ENCODE peak calls at places on chromosomes 11 and 22, in five cellular contexts. J is K562, Y is neural progenitor cell, E is cardiac muscle cell, U is Peyer's patch. A is an unnamed sample.

GRCh38 chr11:129680907-129681306 is 134.7 kb upstream of the TMEM45B start:
- DNase-seq in J (no peak), Y (no peak), E (no peak), U (no peak), A (no peak)

GRCh38 chr11:110606415-110606814 is 105.8 kb downstream of the ARHGAP20 start:
- DNase-seq in J (no peak), Y (peak; percentile 45), E (no peak), U (no peak), A (no peak)

GRCh38 chr11:115616941-115617340 is 112.7 kb upstream of the CADM1 start:
- DNase-seq in J (no peak), Y (no peak), E (peak; percentile 53), U (no peak), A (no peak)

GRCh38 chr22:46432164-46433068 is 96.9 kb downstream of the TRMU start:
- DNase-seq in J (no peak), Y (no peak), E (no peak), U (no peak), A (no peak)

GRCh38 chr11:73761403-73761945 is 600 bp upstream of the RAB6A start:
- DNase-seq in J (no peak), Y (no peak), E (no peak), U (no peak), A (no peak)

GRCh38 chr11:15965562-15966250 is 390.6 kb downstream of the SOX6 start:
- DNase-seq in J (no peak), Y (no peak), E (no peak), U (no peak), A (no peak)

GRCh38 chr11:66081505-66081904 is 11.4 kb downstream of the PACS1 start:
- DNase-seq in J (no peak), Y (no peak), E (peak; percentile 33), U (no peak), A (no peak)

GRCh38 chr11:88171982-88172381 is 3.3 kb downstream of the RAB38 start:
- DNase-seq in J (no peak), Y (no peak), E (no peak), U (no peak), A (no peak)

GRCh38 chr11:68889948-68890446 is 13.6 kb downstream of the MRPL21 start:
- DNase-seq in J (peak; percentile 57), Y (peak; percentile 71), E (peak; percentile 80), U (no peak), A (peak; percentile 59)

GRCh38 chr11:105862736-105863367 is 159.2 kb downstream of the MSANTD4 start:
- DNase-seq in J (no peak), Y (peak; percentile 61), E (peak; percentile 70), U (no peak), A (no peak)

GRCh38 chr11:129308241-129308865 is 67.3 kb upstream of the BARX2 start:
- DNase-seq in J (no peak), Y (no peak), E (no peak), U (no peak), A (no peak)

GRCh38 chr11:67610302-67610868 is 3.6 kb downstream of the NDUFV1 start:
- DNase-seq in J (no peak), Y (no peak), E (no peak), U (no peak), A (no peak)

GRCh38 chr11:61725632-61726280 is 26.7 kb upstream of the MYRF start:
- DNase-seq in J (no peak), Y (no peak), E (peak; percentile 18), U (no peak), A (no peak)

GRCh38 chr11:61542024-61542461 is 33.5 kb downstream of the LRRC10B start:
- DNase-seq in J (no peak), Y (no peak), E (no peak), U (no peak), A (no peak)

GRCh38 chr11:88807349-88807748 is 258.4 kb downstream of the GRM5 start:
- DNase-seq in J (no peak), Y (no peak), E (no peak), U (no peak), A (no peak)

GRCh38 chr11:16605971-16606783 is 132.3 kb upstream of the C11orf58 start:
- DNase-seq in J (peak; percentile 76), Y (peak; percentile 92), E (peak; percentile 94), U (peak; percentile 93), A (peak; percentile 83)

GRCh38 chr11:26983645-26984044 is 10.3 kb upstream of the FIBIN start:
- DNase-seq in J (no peak), Y (peak; percentile 70), E (no peak), U (no peak), A (no peak)

GRCh38 chr11:23112987-23113886 is 253.0 kb upstream of the CCDC179 start:
- DNase-seq in J (no peak), Y (peak; percentile 59), E (peak; percentile 57), U (peak; percentile 56), A (peak; percentile 38)

GRCh38 chr11:73240190-73240781 is 22.2 kb downstream of the P2RY2 start:
- DNase-seq in J (no peak), Y (peak; percentile 48), E (peak; percentile 81), U (peak; percentile 42), A (no peak)

GRCh38 chr22:44049369-44050231 is 25.5 kb downstream of the PARVB start:
- DNase-seq in J (no peak), Y (no peak), E (no peak), U (no peak), A (no peak)

GRCh38 chr11:60265373-60266214 is 14.9 kb upstream of the MS4A4A start:
- DNase-seq in J (peak; percentile 53), Y (peak; percentile 43), E (peak; percentile 45), U (no peak), A (peak; percentile 62)

GRCh38 chr22:19052941-19053551 is 69.2 kb downstream of the DGCR2 start:
- DNase-seq in J (no peak), Y (no peak), E (no peak), U (no peak), A (no peak)

GRCh38 chr22:30882181-30882771 is 86.3 kb downstream of the MORC2 start:
- DNase-seq in J (no peak), Y (no peak), E (no peak), U (peak; percentile 44), A (no peak)

GRCh38 chr11:134272381-134273316 is 3.5 kb upstream of the GLB1L3 start:
- DNase-seq in J (peak; percentile 26), Y (peak; percentile 42), E (peak; percentile 76), U (no peak), A (peak; percentile 75)

GRCh38 chr11:82989628-82990404 is 81.9 kb downstream of the RAB30 start:
- DNase-seq in J (no peak), Y (peak; percentile 70), E (no peak), U (no peak), A (no peak)

GRCh38 chr11:73746701-73747100 is 14.2 kb downstream of the RAB6A start:
- DNase-seq in J (no peak), Y (no peak), E (no peak), U (no peak), A (no peak)

GRCh38 chr11:120590472-120590871 is 78.9 kb downstream of the GRIK4 start:
- DNase-seq in J (no peak), Y (no peak), E (no peak), U (no peak), A (no peak)

GRCh38 chr11:35946766-35947165 is 2.9 kb downstream of the LDLRAD3 start:
- DNase-seq in J (no peak), Y (no peak), E (no peak), U (no peak), A (no peak)
- H3K4me1 ChIP-seq in J (peaks cover 5% of the 10 kb centered on the region), Y (peaks cover 58% of the 10 kb centered on the region), E (no peaks in the 10 kb centered on the region), U (no peaks in the 10 kb centered on the region), A (peaks cover 7% of the 10 kb centered on the region)

GRCh38 chr11:75981546-75981945 is 166.5 kb downstream of the UVRAG start:
- DNase-seq in J (no peak), Y (peak; percentile 21), E (no peak), U (no peak), A (no peak)
- H3K4me3 ChIP-seq in J (no peak overlapping the region), Y (peak overlapping the region; percentile 72), E (peak overlapping the region; percentile 66), U (no peak overlapping the region), A (no peak overlapping the region)

GRCh38 chr22:20058989-20059770 is 20.9 kb upstream of the DGCR8 start:
- DNase-seq in J (peak; percentile 73), Y (no peak), E (peak; percentile 71), U (no peak), A (no peak)
- H3K36me3 ChIP-seq in J (peaks cover 80% of the 10 kb centered on the region), Y (no peaks in the 10 kb centered on the region), E (no peaks in the 10 kb centered on the region), U (peaks cover 83% of the 10 kb centered on the region), A (no peaks in the 10 kb centered on the region)

DNA sequence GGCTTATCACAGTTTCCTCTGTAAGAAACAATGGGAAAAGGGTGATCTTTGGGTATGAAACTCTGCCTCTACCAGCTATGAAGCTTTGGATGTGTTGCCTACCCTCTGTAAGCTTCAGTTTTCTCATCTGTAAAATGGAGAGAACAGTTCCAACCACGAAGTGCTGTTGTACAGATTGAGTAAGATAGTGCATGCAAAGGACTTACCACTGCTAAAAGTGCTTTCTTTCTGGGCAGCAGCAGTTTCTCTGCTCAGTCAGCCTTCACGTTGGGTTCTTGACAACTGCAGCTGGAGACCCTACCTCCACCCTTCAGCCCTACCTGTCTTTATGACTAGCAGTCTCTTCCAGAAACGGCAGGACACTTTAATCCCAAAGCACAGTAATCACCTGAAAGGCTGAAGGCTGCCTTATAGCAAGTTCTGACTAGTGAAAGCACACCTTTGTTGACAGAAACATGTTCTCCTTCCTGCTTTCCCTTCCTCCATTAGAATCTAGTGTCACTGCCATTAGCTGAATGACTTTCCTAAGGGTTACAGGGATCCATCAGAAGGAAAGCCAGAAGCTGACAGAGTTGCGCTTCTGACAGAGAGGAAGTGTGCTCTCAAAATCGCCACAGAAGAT is 91.4 kb downstream of the RPL27A start:
- DNase-seq in J (no peak), Y (no peak), E (no peak), U (no peak), A (no peak)
- H3K4me1 ChIP-seq in J (peaks cover 4% of the 10 kb centered on the region), Y (peaks cover 8% of the 10 kb centered on the region), E (peaks cover 14% of the 10 kb centered on the region), U (no peaks in the 10 kb centered on the region), A (peaks cover 25% of the 10 kb centered on the region)

GRCh38 chr11:19243143-19243542 is 2.4 kb upstream of the E2F8 start:
- DNase-seq in J (no peak), Y (no peak), E (no peak), U (no peak), A (no peak)
- H3K4me3 ChIP-seq in J (no peak overlapping the region), Y (no peak overlapping the region), E (no peak overlapping the region), U (no peak overlapping the region), A (no peak overlapping the region)

GRCh38 chr11:34909435-34909834 is 6.7 kb downstream of the APIP start:
- DNase-seq in J (no peak), Y (no peak), E (no peak), U (no peak), A (no peak)
- H3K36me3 ChIP-seq in J (peaks cover 31% of the 10 kb centered on the region), Y (no peaks in the 10 kb centered on the region), E (no peaks in the 10 kb centered on the region), U (no peaks in the 10 kb centered on the region), A (no peaks in the 10 kb centered on the region)

GRCh38 chr11:64100782-64101358 is 65.0 kb downstream of the MACROD1 start:
- DNase-seq in J (no peak), Y (no peak), E (no peak), U (no peak), A (no peak)
- H3K4me1 ChIP-seq in J (no peaks in the 10 kb centered on the region), Y (peaks cover 34% of the 10 kb centered on the region), E (peaks cover 6% of the 10 kb centered on the region), U (no peaks in the 10 kb centered on the region), A (no peaks in the 10 kb centered on the region)

A was measured in Caco-2.